ENCODE peak calls at places on chromosomes 5 and 9, in nine cellular contexts. One of them, this sample, is unnamed.

GRCh38 chr5:9034671-9035070 is 511.2 kb downstream of the SEMA5A start:
- DNase-seq in breast epithelium: no peak
- DNase-seq in astrocyte: peak; percentile 88
- DNase-seq in hepatocyte: no peak
- DNase-seq in OCI-LY7: no peak
- DNase-seq in HCT116: no peak
- DNase-seq in PC-3: peak; percentile 81
- DNase-seq in CD4-positive, CD25-positive, alpha-beta regulatory T cell: no peak
- DNase-seq in neuronal stem cell: no peak
- DNase-seq in this sample: no peak

GRCh38 chr9:2242778-2243395 is 227.7 kb downstream of the SMARCA2 start:
- DNase-seq in breast epithelium: no peak
- DNase-seq in astrocyte: peak; percentile 22
- DNase-seq in hepatocyte: peak; percentile 54
- DNase-seq in OCI-LY7: no peak
- DNase-seq in HCT116: no peak
- DNase-seq in PC-3: no peak
- DNase-seq in CD4-positive, CD25-positive, alpha-beta regulatory T cell: no peak
- DNase-seq in neuronal stem cell: no peak
- DNase-seq in this sample: no peak

GRCh38 chr5:1406681-1407640 is 38.3 kb downstream of the SLC6A3 start:
- DNase-seq in breast epithelium: no peak
- DNase-seq in astrocyte: no peak
- DNase-seq in hepatocyte: no peak
- DNase-seq in OCI-LY7: no peak
- DNase-seq in HCT116: no peak
- DNase-seq in PC-3: no peak
- DNase-seq in CD4-positive, CD25-positive, alpha-beta regulatory T cell: no peak
- DNase-seq in neuronal stem cell: no peak
- DNase-seq in this sample: no peak

GRCh38 chr5:67377651-67378050 is 181.1 kb upstream of the CD180 start:
- DNase-seq in breast epithelium: no peak
- DNase-seq in astrocyte: no peak
- DNase-seq in hepatocyte: no peak
- DNase-seq in OCI-LY7: no peak
- DNase-seq in HCT116: no peak
- DNase-seq in PC-3: no peak
- DNase-seq in CD4-positive, CD25-positive, alpha-beta regulatory T cell: no peak
- DNase-seq in neuronal stem cell: peak; percentile 48
- DNase-seq in this sample: no peak

GRCh38 chr9:32579706-32580331 is 6.9 kb upstream of the NDUFB6 start:
- DNase-seq in breast epithelium: peak; percentile 66
- DNase-seq in astrocyte: no peak
- DNase-seq in hepatocyte: peak; percentile 73
- DNase-seq in OCI-LY7: peak; percentile 77
- DNase-seq in HCT116: peak; percentile 48
- DNase-seq in PC-3: peak; percentile 67
- DNase-seq in CD4-positive, CD25-positive, alpha-beta regulatory T cell: peak; percentile 77
- DNase-seq in neuronal stem cell: peak; percentile 54
- DNase-seq in this sample: peak; percentile 18

GRCh38 chr5:140605879-140606278 is 27.1 kb downstream of the CD14 start:
- DNase-seq in breast epithelium: no peak
- DNase-seq in astrocyte: no peak
- DNase-seq in hepatocyte: no peak
- DNase-seq in OCI-LY7: no peak
- DNase-seq in HCT116: no peak
- DNase-seq in PC-3: no peak
- DNase-seq in CD4-positive, CD25-positive, alpha-beta regulatory T cell: no peak
- DNase-seq in neuronal stem cell: no peak
- DNase-seq in this sample: no peak

GRCh38 chr9:16068476-16068875 is 515.6 kb downstream of the CCDC171 start:
- DNase-seq in breast epithelium: no peak
- DNase-seq in astrocyte: peak; percentile 65
- DNase-seq in hepatocyte: no peak
- DNase-seq in OCI-LY7: no peak
- DNase-seq in HCT116: no peak
- DNase-seq in PC-3: no peak
- DNase-seq in CD4-positive, CD25-positive, alpha-beta regulatory T cell: no peak
- DNase-seq in neuronal stem cell: no peak
- DNase-seq in this sample: no peak

GRCh38 chr5:102867999-102868662 is 113.0 kb downstream of the PAM start:
- DNase-seq in breast epithelium: no peak
- DNase-seq in astrocyte: peak; percentile 28
- DNase-seq in hepatocyte: no peak
- DNase-seq in OCI-LY7: no peak
- DNase-seq in HCT116: no peak
- DNase-seq in PC-3: no peak
- DNase-seq in CD4-positive, CD25-positive, alpha-beta regulatory T cell: no peak
- DNase-seq in neuronal stem cell: no peak
- DNase-seq in this sample: no peak

GRCh38 chr5:98796197-98796972 is 22.9 kb downstream of the RGMB start:
- DNase-seq in breast epithelium: no peak
- DNase-seq in astrocyte: peak; percentile 68
- DNase-seq in hepatocyte: peak; percentile 68
- DNase-seq in OCI-LY7: peak; percentile 40
- DNase-seq in HCT116: no peak
- DNase-seq in PC-3: peak; percentile 90
- DNase-seq in CD4-positive, CD25-positive, alpha-beta regulatory T cell: peak; percentile 53
- DNase-seq in neuronal stem cell: peak; percentile 63
- DNase-seq in this sample: no peak

GRCh38 chr9:33049680-33050361 is 24.7 kb downstream of the DNAJA1 start:
- DNase-seq in breast epithelium: no peak
- DNase-seq in astrocyte: no peak
- DNase-seq in hepatocyte: no peak
- DNase-seq in OCI-LY7: no peak
- DNase-seq in HCT116: no peak
- DNase-seq in PC-3: no peak
- DNase-seq in CD4-positive, CD25-positive, alpha-beta regulatory T cell: no peak
- DNase-seq in neuronal stem cell: no peak
- DNase-seq in this sample: no peak

GRCh38 chr9:9914174-9914573 is 698.6 kb downstream of the PTPRD start:
- DNase-seq in breast epithelium: no peak
- DNase-seq in astrocyte: no peak
- DNase-seq in hepatocyte: no peak
- DNase-seq in OCI-LY7: no peak
- DNase-seq in HCT116: no peak
- DNase-seq in PC-3: no peak
- DNase-seq in CD4-positive, CD25-positive, alpha-beta regulatory T cell: no peak
- DNase-seq in neuronal stem cell: no peak
- DNase-seq in this sample: no peak

GRCh38 chr9:9919174-9919573 is 693.6 kb downstream of the PTPRD start:
- DNase-seq in breast epithelium: no peak
- DNase-seq in astrocyte: no peak
- DNase-seq in hepatocyte: no peak
- DNase-seq in OCI-LY7: no peak
- DNase-seq in HCT116: no peak
- DNase-seq in PC-3: no peak
- DNase-seq in CD4-positive, CD25-positive, alpha-beta regulatory T cell: no peak
- DNase-seq in neuronal stem cell: no peak
- DNase-seq in this sample: no peak

GRCh38 chr9:9912459-9912858 is 700.3 kb downstream of the PTPRD start:
- DNase-seq in breast epithelium: no peak
- DNase-seq in astrocyte: no peak
- DNase-seq in hepatocyte: no peak
- DNase-seq in OCI-LY7: peak; percentile 46
- DNase-seq in HCT116: no peak
- DNase-seq in PC-3: no peak
- DNase-seq in CD4-positive, CD25-positive, alpha-beta regulatory T cell: no peak
- DNase-seq in neuronal stem cell: no peak
- DNase-seq in this sample: no peak

GRCh38 chr9:9917400-9917799 is 695.4 kb downstream of the PTPRD start:
- DNase-seq in breast epithelium: no peak
- DNase-seq in astrocyte: no peak
- DNase-seq in hepatocyte: no peak
- DNase-seq in OCI-LY7: no peak
- DNase-seq in HCT116: no peak
- DNase-seq in PC-3: no peak
- DNase-seq in CD4-positive, CD25-positive, alpha-beta regulatory T cell: no peak
- DNase-seq in neuronal stem cell: no peak
- DNase-seq in this sample: no peak

DNA sequence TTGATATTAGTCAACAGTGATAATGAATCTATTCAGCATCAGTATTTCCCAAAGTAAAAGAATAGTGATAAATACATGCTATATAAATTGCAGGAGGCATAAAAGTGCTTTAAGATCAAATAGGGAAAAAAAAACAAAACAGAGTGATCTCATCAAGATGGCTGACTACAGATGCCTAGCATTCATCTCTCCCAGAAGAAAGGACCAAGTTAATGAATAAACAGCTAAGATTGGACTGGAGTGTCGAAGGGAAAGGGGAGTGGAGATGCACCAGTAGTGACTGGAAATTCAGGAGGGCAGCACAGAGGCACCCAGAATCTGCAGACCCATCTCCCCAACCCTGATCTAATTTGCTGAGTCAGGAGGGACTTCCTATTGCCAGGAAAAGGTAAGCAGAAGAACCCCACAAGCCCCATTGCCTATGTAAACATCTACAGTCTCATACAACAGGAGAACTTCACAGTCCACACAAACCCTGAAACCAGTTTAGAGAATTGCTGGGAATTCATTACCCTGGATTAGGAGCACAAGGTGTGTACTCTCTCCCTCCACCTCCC is 699.4 kb downstream of the PTPRD start:
- DNase-seq in breast epithelium: no peak
- DNase-seq in astrocyte: no peak
- DNase-seq in hepatocyte: peak; percentile 31
- DNase-seq in OCI-LY7: no peak
- DNase-seq in HCT116: no peak
- DNase-seq in PC-3: no peak
- DNase-seq in CD4-positive, CD25-positive, alpha-beta regulatory T cell: no peak
- DNase-seq in neuronal stem cell: no peak
- DNase-seq in this sample: no peak
- H3K4me3 ChIP-seq in breast epithelium: no peak overlapping the region
- H3K4me3 ChIP-seq in astrocyte: no peak overlapping the region
- H3K4me3 ChIP-seq in hepatocyte: no peak overlapping the region
- H3K4me3 ChIP-seq in OCI-LY7: no peak overlapping the region
- H3K4me3 ChIP-seq in HCT116: no peak overlapping the region
- H3K4me3 ChIP-seq in PC-3: no peak overlapping the region
- H3K4me3 ChIP-seq in CD4-positive, CD25-positive, alpha-beta regulatory T cell: no peak overlapping the region
- H3K4me3 ChIP-seq in neuronal stem cell: no peak overlapping the region
- H3K4me3 ChIP-seq in this sample: no peak overlapping the region

DNA sequence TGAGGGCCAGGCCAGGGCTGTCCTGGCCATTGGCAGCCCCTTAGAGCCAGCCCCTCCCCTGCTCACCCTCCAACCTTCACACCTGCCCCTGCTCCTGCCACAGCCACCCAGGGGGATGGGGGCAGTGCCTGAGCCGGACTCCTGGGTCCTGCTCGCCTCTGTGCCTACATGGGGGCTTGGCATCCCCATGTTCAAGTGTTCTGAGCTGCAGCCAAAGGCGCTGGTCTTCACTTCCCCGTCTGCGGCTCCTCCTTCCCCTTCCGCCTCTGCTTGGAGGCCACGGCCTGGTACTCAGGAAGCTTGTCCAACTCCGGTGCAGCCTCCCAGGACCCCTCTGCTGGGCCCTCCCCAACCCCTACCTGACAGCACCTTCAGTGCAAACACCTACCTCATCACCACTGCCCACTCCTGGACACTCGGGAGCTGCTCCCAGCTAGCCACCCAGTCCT is 2.3 kb upstream of the DNLZ start:
- DNase-seq in breast epithelium: no peak
- DNase-seq in astrocyte: no peak
- DNase-seq in hepatocyte: no peak
- DNase-seq in OCI-LY7: peak; percentile 19
- DNase-seq in HCT116: no peak
- DNase-seq in PC-3: no peak
- DNase-seq in CD4-positive, CD25-positive, alpha-beta regulatory T cell: no peak
- DNase-seq in neuronal stem cell: no peak
- DNase-seq in this sample: no peak
- H3K4me1 ChIP-seq in breast epithelium: peaks cover 3% of the 10 kb centered on the region
- H3K4me1 ChIP-seq in astrocyte: peaks cover 22% of the 10 kb centered on the region
- H3K4me1 ChIP-seq in hepatocyte: peaks cover 4% of the 10 kb centered on the region
- H3K4me1 ChIP-seq in OCI-LY7: peaks cover 12% of the 10 kb centered on the region
- H3K4me1 ChIP-seq in HCT116: peaks cover 16% of the 10 kb centered on the region
- H3K4me1 ChIP-seq in PC-3: peaks cover 9% of the 10 kb centered on the region
- H3K4me1 ChIP-seq in CD4-positive, CD25-positive, alpha-beta regulatory T cell: no peaks in the 10 kb centered on the region
- H3K4me1 ChIP-seq in neuronal stem cell: peaks cover 7% of the 10 kb centered on the region
- H3K4me1 ChIP-seq in this sample: peaks cover 9% of the 10 kb centered on the region

DNA sequence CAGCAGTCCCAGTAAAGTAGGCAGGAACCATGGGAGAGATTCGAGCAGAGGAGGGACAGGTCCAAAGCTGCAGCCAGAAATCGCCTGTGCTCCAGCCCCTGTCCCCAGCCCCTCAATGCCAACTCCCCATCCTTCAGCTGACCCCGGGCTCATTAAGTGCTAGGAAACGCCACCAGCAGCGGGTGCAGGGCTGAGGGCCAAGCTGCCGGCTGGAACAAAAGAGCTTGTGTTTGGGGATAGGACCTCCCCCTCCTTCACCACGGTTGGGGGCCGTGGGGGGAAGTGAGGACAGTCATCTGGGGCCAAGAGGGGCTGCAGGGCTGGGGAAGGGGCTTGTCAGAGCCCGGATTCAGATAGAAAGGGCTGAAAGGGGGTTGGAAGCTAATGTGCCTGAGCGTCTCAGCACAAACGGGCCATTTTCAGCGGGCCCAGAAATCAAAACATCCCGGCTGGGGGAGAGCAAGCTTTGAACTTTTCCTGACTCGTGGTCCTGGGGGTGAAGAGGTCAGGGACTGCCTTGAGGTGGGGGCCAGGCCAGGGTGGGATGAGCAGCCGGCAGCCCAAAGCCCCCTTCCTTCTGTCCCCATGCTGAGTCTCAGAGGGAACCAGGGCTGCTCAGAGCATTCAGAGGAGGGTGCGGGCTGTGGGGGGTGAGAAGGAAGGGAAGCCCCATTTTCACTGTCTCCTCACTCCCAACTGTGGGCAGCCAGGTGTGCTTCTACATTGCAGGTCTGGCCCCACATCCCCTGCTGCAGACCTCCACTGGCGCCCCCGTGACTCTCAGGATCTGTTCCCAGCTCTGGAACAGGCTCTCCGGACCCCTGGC is 69.4 kb upstream of the DAB2IP start:
- DNase-seq in breast epithelium: no peak
- DNase-seq in astrocyte: no peak
- DNase-seq in hepatocyte: no peak
- DNase-seq in OCI-LY7: no peak
- DNase-seq in HCT116: no peak
- DNase-seq in PC-3: no peak
- DNase-seq in CD4-positive, CD25-positive, alpha-beta regulatory T cell: no peak
- DNase-seq in neuronal stem cell: peak; percentile 30
- DNase-seq in this sample: no peak
- H3K4me3 ChIP-seq in breast epithelium: no peak overlapping the region
- H3K4me3 ChIP-seq in astrocyte: no peak overlapping the region
- H3K4me3 ChIP-seq in hepatocyte: no peak overlapping the region
- H3K4me3 ChIP-seq in OCI-LY7: no peak overlapping the region
- H3K4me3 ChIP-seq in HCT116: no peak overlapping the region
- H3K4me3 ChIP-seq in PC-3: no peak overlapping the region
- H3K4me3 ChIP-seq in CD4-positive, CD25-positive, alpha-beta regulatory T cell: no peak overlapping the region
- H3K4me3 ChIP-seq in neuronal stem cell: no peak overlapping the region
- H3K4me3 ChIP-seq in this sample: no peak overlapping the region

DNA sequence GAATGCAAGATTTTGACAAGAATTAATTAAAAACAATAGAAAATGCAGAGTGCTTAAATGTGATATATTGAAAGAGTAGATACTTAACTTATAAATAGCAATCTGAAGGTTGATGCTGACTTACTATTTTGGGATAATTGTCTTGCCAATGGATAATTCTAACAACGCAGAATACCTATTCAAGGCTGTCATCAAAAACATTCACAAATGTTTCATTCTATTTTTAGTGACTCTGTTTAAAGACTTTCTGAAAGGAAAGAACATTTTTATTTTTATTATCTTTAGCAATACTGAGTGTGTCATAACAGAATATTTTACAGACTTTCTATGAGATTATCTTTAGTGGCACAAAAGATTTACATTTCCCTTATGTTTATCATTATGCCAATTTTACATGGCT is 38.1 kb downstream of the ANKRD55 start:
- DNase-seq in breast epithelium: no peak
- DNase-seq in astrocyte: no peak
- DNase-seq in hepatocyte: no peak
- DNase-seq in OCI-LY7: no peak
- DNase-seq in HCT116: no peak
- DNase-seq in PC-3: no peak
- DNase-seq in CD4-positive, CD25-positive, alpha-beta regulatory T cell: no peak
- DNase-seq in neuronal stem cell: no peak
- DNase-seq in this sample: no peak
- H3K4me1 ChIP-seq in breast epithelium: no peaks in the 10 kb centered on the region
- H3K4me1 ChIP-seq in astrocyte: no peaks in the 10 kb centered on the region
- H3K4me1 ChIP-seq in hepatocyte: no peaks in the 10 kb centered on the region
- H3K4me1 ChIP-seq in OCI-LY7: no peaks in the 10 kb centered on the region
- H3K4me1 ChIP-seq in HCT116: no peaks in the 10 kb centered on the region
- H3K4me1 ChIP-seq in PC-3: no peaks in the 10 kb centered on the region
- H3K4me1 ChIP-seq in CD4-positive, CD25-positive, alpha-beta regulatory T cell: no peaks in the 10 kb centered on the region
- H3K4me1 ChIP-seq in neuronal stem cell: no peaks in the 10 kb centered on the region
- H3K4me1 ChIP-seq in this sample: no peaks in the 10 kb centered on the region

This sample was measured in gastrocnemius medialis.